ENCODE peak calls at places on chromosome 9, in six cellular contexts. T, W, P, H, S and B are unnamed samples.

GRCh38 chr9:76240578-76240977 is 153.6 kb downstream of the RFK start:
- DNase-seq in H (no peak), W (no peak), T (no peak), P (no peak), S (no peak), B (no peak)

GRCh38 chr9:100105861-100106260 is 6.8 kb downstream of the INVS start:
- DNase-seq in S (no peak), T (no peak), P (no peak), W (no peak), H (no peak), B (no peak)

GRCh38 chr9:127626752-127627493 is 14.8 kb downstream of the STXBP1 start:
- DNase-seq in S (no peak), P (no peak), H (no peak), W (no peak), T (no peak), B (no peak)

GRCh38 chr9:135906291-135907005 is 898 bp downstream of the CAMSAP1 start:
- DNase-seq in P (no peak), W (peak; percentile 24), H (peak; percentile 55), T (peak; percentile 33), S (no peak), B (peak; percentile 51)

GRCh38 chr9:71680189-71680983 is 87.9 kb downstream of the CEMIP2 start:
- DNase-seq in S (peak; percentile 35), T (no peak), H (no peak), W (no peak), P (no peak), B (peak; percentile 85)

GRCh38 chr9:108609227-108609894 is 246.4 kb downstream of the ACTL7B start:
- DNase-seq in P (no peak), W (no peak), S (no peak), T (no peak), H (no peak), B (no peak)

GRCh38 chr9:134626576-134627416 is 14.8 kb upstream of the COL5A1 start:
- DNase-seq in T (no peak), W (no peak), S (peak; percentile 69), P (peak; percentile 65), H (no peak), B (no peak)

GRCh38 chr9:32551491-32552049 is 557 bp upstream of the SMIM27 start:
- DNase-seq in P (peak; percentile 77), H (peak; percentile 59), T (peak; percentile 53), W (peak; percentile 44), S (peak; percentile 2), B (peak; percentile 20)

GRCh38 chr9:2093920-2094597 is 78.9 kb downstream of the SMARCA2 start:
- DNase-seq in P (no peak), H (peak; percentile 54), W (no peak), S (peak; percentile 70), T (no peak), B (peak; percentile 37)

GRCh38 chr9:137435980-137436760 is 5.0 kb downstream of the ENTPD8 start:
- DNase-seq in P (peak; percentile 94), T (peak; percentile 87), H (no peak), S (peak; percentile 63), W (no peak), B (peak; percentile 82)

GRCh38 chr9:113511856-113512761 is 48.6 kb downstream of the RGS3 start:
- DNase-seq in W (peak; percentile 49), T (no peak), P (no peak), S (no peak), H (no peak), B (peak; percentile 53)

GRCh38 chr9:21398955-21399489 is 9.9 kb upstream of the IFNA8 start:
- DNase-seq in T (no peak), P (no peak), W (no peak), H (no peak), S (no peak), B (no peak)

GRCh38 chr9:20630241-20630943 is 8.1 kb upstream of the MLLT3 start:
- DNase-seq in P (no peak), S (no peak), H (no peak), T (no peak), W (no peak), B (no peak)

GRCh38 chr9:15136646-15137045 is 170.4 kb downstream of the TTC39B start:
- DNase-seq in S (no peak), P (no peak), W (no peak), H (no peak), T (no peak), B (no peak)

GRCh38 chr9:138076650-138077009 is 199.0 kb downstream of the CACNA1B start:
- DNase-seq in P (no peak), T (no peak), H (no peak), W (no peak), S (no peak), B (no peak)

GRCh38 chr9:69573666-69574456 is 98.3 kb downstream of the APBA1 start:
- DNase-seq in W (no peak), H (no peak), S (peak; percentile 41), P (no peak), T (no peak), B (peak; percentile 88)

GRCh38 chr9:132498811-132499210 is 83.6 kb upstream of the BARHL1 start:
- DNase-seq in S (peak; percentile 9), H (peak; percentile 27), W (no peak), T (no peak), P (no peak), B (no peak)